ENCODE peak calls at places on chromosomes 1 and 21, in ten cellular contexts. R, A, D, J, X, B, I, H, L and S are unnamed samples.
A peak's percentile ranks its signal among the peaks of the same experiment; 100 is the strongest.

GRCh38 chr1:216902669-216903388 is 179.6 kb upstream of the ESRRG start:
- DNase-seq in R (no peak), A (peak; percentile 94), D (no peak), J (no peak), X (no peak), B (no peak), I (no peak), H (no peak), L (peak; percentile 80), S (no peak)

GRCh38 chr1:76130992-76131391 is 56.4 kb downstream of the ST6GALNAC3 start:
- DNase-seq in R (no peak), A (no peak), D (no peak), J (no peak), X (no peak), B (no peak), I (no peak), H (no peak), L (no peak), S (no peak)

GRCh38 chr1:58460469-58460868 is 86.1 kb downstream of the OMA1 start:
- DNase-seq in R (no peak), A (no peak), D (no peak), J (no peak), X (no peak), B (no peak), I (peak; percentile 37), H (peak; percentile 48), L (peak; percentile 22), S (no peak)

GRCh38 chr1:112172294-112172882 is 182.9 kb upstream of the KCND3 start:
- DNase-seq in R (peak; percentile 17), A (peak; percentile 37), D (no peak), J (no peak), X (peak; percentile 22), B (peak; percentile 16), I (peak; percentile 84), H (peak; percentile 64), L (peak; percentile 27), S (no peak)

GRCh38 chr1:8497196-8497878 is 179.4 kb downstream of the SLC45A1 start:
- DNase-seq in R (no peak), A (no peak), D (no peak), J (no peak), X (no peak), B (no peak), I (no peak), H (no peak), L (no peak), S (no peak)

GRCh38 chr1:33128781-33129180 is 47.8 kb downstream of the AZIN2 start:
- DNase-seq in R (no peak), A (no peak), D (no peak), J (no peak), X (no peak), B (no peak), I (no peak), H (no peak), L (no peak), S (no peak)

GRCh38 chr1:230104395-230105244 is 37.6 kb downstream of the GALNT2 start:
- DNase-seq in R (peak; percentile 99), A (peak; percentile 97), D (peak; percentile 19), J (peak; percentile 97), X (peak; percentile 92), B (peak; percentile 89), I (peak; percentile 94), H (peak; percentile 94), L (peak; percentile 100), S (no peak)

GRCh38 chr1:105914403-105914802 is 1142.1 kb upstream of the PRMT6 start:
- DNase-seq in R (no peak), A (no peak), D (no peak), J (no peak), X (no peak), B (no peak), I (peak; percentile 5), H (no peak), L (no peak), S (no peak)

GRCh38 chr1:228989992-228990827 is 254.9 kb downstream of the RHOU start:
- DNase-seq in R (peak; percentile 65), A (no peak), D (no peak), J (peak; percentile 81), X (peak; percentile 74), B (peak; percentile 74), I (peak; percentile 26), H (no peak), L (no peak), S (peak; percentile 46)

GRCh38 chr1:24727490-24728214 is 17.6 kb upstream of the CLIC4 start:
- DNase-seq in R (peak; percentile 76), A (no peak), D (no peak), J (peak; percentile 82), X (peak; percentile 73), B (peak; percentile 79), I (peak; percentile 71), H (peak; percentile 68), L (peak; percentile 86), S (no peak)

GRCh38 chr1:147892731-147893214 is 9.8 kb upstream of the GJA8 start:
- DNase-seq in R (no peak), A (peak; percentile 16), D (peak; percentile 45), J (no peak), X (no peak), B (peak; percentile 35), I (peak; percentile 68), H (peak; percentile 63), L (peak; percentile 47), S (peak; percentile 49)

GRCh38 chr1:5693595-5693994 is 298.6 kb downstream of the NPHP4 start:
- DNase-seq in R (no peak), A (no peak), D (no peak), J (no peak), X (no peak), B (no peak), I (no peak), H (no peak), L (no peak), S (no peak)
- H3K9me3 ChIP-seq in R (no peaks in the 10 kb centered on the region), A (no peaks in the 10 kb centered on the region), D (no peaks in the 10 kb centered on the region), J (no peaks in the 10 kb centered on the region), X (no peaks in the 10 kb centered on the region), B (no peaks in the 10 kb centered on the region), I (no peaks in the 10 kb centered on the region), H (no peaks in the 10 kb centered on the region), L (no peaks in the 10 kb centered on the region), S (no peaks in the 10 kb centered on the region)

GRCh38 chr21:44820851-44821250 is 3.0 kb upstream of the SUMO3 start:
- DNase-seq in R (no peak), A (no peak), D (no peak), J (no peak), X (no peak), B (no peak), I (no peak), H (no peak), L (peak; percentile 23), S (no peak)

GRCh38 chr21:44819283-44820243 is 1.7 kb upstream of the SUMO3 start:
- DNase-seq in R (no peak), A (no peak), D (no peak), J (no peak), X (no peak), B (no peak), I (no peak), H (no peak), L (no peak), S (no peak)

GRCh38 chr21:44823179-44823654 is 5.4 kb upstream of the SUMO3 start:
- DNase-seq in R (no peak), A (no peak), D (no peak), J (no peak), X (no peak), B (no peak), I (no peak), H (no peak), L (no peak), S (no peak)

GRCh38 chr21:44818636-44819011 is 762 bp upstream of the SUMO3 start:
- DNase-seq in R (peak; percentile 34), A (no peak), D (no peak), J (no peak), X (no peak), B (peak; percentile 38), I (no peak), H (no peak), L (no peak), S (no peak)

GRCh38 chr21:44822484-44823178 is 4.8 kb upstream of the SUMO3 start:
- DNase-seq in R (no peak), A (no peak), D (no peak), J (no peak), X (no peak), B (no peak), I (no peak), H (no peak), L (no peak), S (no peak)
- H3K9me3 ChIP-seq in R (peaks cover 9% of the 10 kb centered on the region), A (no peaks in the 10 kb centered on the region), D (no peaks in the 10 kb centered on the region), J (peaks cover 21% of the 10 kb centered on the region), X (peaks cover 54% of the 10 kb centered on the region), B (no peaks in the 10 kb centered on the region), I (no peaks in the 10 kb centered on the region), H (peaks cover 30% of the 10 kb centered on the region), L (no peaks in the 10 kb centered on the region), S (peaks cover 7% of the 10 kb centered on the region)

DNA sequence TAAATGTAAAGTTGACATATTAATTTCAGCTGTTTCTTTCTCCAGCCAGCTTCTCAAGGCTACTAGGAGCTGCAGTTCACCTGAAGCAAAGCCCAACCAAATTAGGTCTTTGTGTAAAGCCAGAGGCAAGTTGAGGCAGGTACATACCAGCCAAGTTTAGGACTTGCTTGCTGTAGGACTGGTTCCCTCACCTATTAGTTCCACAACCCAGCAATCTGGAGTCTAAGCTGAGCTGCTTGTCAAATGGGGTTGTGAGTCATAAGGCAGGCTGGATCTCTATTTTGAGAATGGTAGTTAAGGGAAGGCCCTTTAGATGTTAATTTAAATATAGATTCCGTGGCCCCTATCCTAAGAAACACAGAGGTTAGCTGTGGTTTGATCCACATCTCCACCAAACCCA is 7.6 kb upstream of the FLG2 start:
- DNase-seq in R (no peak), A (no peak), D (no peak), J (no peak), X (no peak), B (no peak), I (no peak), H (no peak), L (no peak), S (no peak)
- H3K9me3 ChIP-seq in R (peaks cover 4% of the 10 kb centered on the region), A (no peaks in the 10 kb centered on the region), D (no peaks in the 10 kb centered on the region), J (peaks cover 11% of the 10 kb centered on the region), X (peaks cover 20% of the 10 kb centered on the region), B (no peaks in the 10 kb centered on the region), I (no peaks in the 10 kb centered on the region), H (no peaks in the 10 kb centered on the region), L (no peaks in the 10 kb centered on the region), S (peaks cover 7% of the 10 kb centered on the region)

GRCh38 chr1:20158358-20159070 is 19.4 kb downstream of the PLA2G2F start:
- DNase-seq in R (no peak), A (no peak), D (no peak), J (no peak), X (no peak), B (no peak), I (no peak), H (no peak), L (no peak), S (no peak)

GRCh38 chr1:20154306-20154831 is 15.2 kb downstream of the PLA2G2F start:
- DNase-seq in R (no peak), A (no peak), D (no peak), J (no peak), X (no peak), B (no peak), I (no peak), H (no peak), L (no peak), S (no peak)

GRCh38 chr1:20164694-20165202 is 21.1 kb upstream of the UBXN10 start:
- DNase-seq in R (peak; percentile 42), A (no peak), D (no peak), J (no peak), X (peak; percentile 52), B (no peak), I (no peak), H (no peak), L (no peak), S (no peak)

GRCh38 chr1:20165522-20165951 is 20.4 kb upstream of the UBXN10 start:
- DNase-seq in R (no peak), A (no peak), D (no peak), J (no peak), X (no peak), B (no peak), I (no peak), H (peak; percentile 17), L (no peak), S (peak; percentile 60)

GRCh38 chr1:20160034-20160433 is 20.9 kb downstream of the PLA2G2F start:
- DNase-seq in R (no peak), A (no peak), D (no peak), J (no peak), X (no peak), B (no peak), I (no peak), H (no peak), L (peak; percentile 12), S (no peak)
- H3K9me3 ChIP-seq in R (no peaks in the 10 kb centered on the region), A (no peaks in the 10 kb centered on the region), D (no peaks in the 10 kb centered on the region), J (peaks cover 30% of the 10 kb centered on the region), X (peaks cover 43% of the 10 kb centered on the region), B (no peaks in the 10 kb centered on the region), I (peaks cover 6% of the 10 kb centered on the region), H (peaks cover 20% of the 10 kb centered on the region), L (no peaks in the 10 kb centered on the region), S (no peaks in the 10 kb centered on the region)